ENCODE peak calls at places on chromosomes 12 and 14, in seven cellular contexts. F is heart left ventricle; K is A549; L is osteocyte; A is stimulated activated CD4-positive, alpha-beta T cell treated with anti-CD3 and anti-CD28 coated beads, Interleukin-15, amount 100 ng/mL, for 24 hours; C is HuH-7; I is stomach. E is an unnamed sample.

GRCh38 chr12:54561164-54561563 is 11.8 kb downstream of the PDE1B start:
- DNase-seq in F (peak), K (no peak), L (no peak), A (peak), C (no peak), I (no peak), E (no peak)

GRCh38 chr14:90288646-90289355 is 32.4 kb downstream of the PSMC1 start:
- DNase-seq in F (no peak), K (no peak), L (no peak), A (no peak), C (no peak), I (no peak), E (no peak)

GRCh38 chr14:67964391-67964812 is 144.8 kb downstream of the RAD51B start:
- DNase-seq in F (no peak), K (no peak), L (no peak), A (no peak), C (peak), I (no peak), E (peak)

GRCh38 chr12:62683724-62684501 is 217.3 kb downstream of the MON2 start:
- DNase-seq in F (peak), K (no peak), L (no peak), A (no peak), C (no peak), I (no peak), E (no peak)

GRCh38 chr12:88052686-88053085 is 23.5 kb upstream of the C12orf50 start:
- DNase-seq in F (no peak), K (no peak), L (no peak), A (no peak), C (no peak), I (no peak), E (peak)

GRCh38 chr12:108510836-108511235 is 4.2 kb upstream of the FICD start:
- DNase-seq in F (no peak), K (no peak), L (no peak), A (no peak), C (no peak), I (no peak), E (no peak)

GRCh38 chr12:56338643-56339422 is at the start of gene IL23A:
- DNase-seq in F (no peak), K (no peak), L (no peak), A (peak), C (no peak), I (no peak), E (peak)

GRCh38 chr14:89320381-89321000 is 96.5 kb downstream of the FOXN3 start:
- DNase-seq in F (no peak), K (no peak), L (no peak), A (no peak), C (no peak), I (no peak), E (no peak)

GRCh38 chr14:81991998-81992397 is 458.3 kb upstream of the SEL1L start:
- DNase-seq in F (no peak), K (no peak), L (no peak), A (no peak), C (no peak), I (no peak), E (no peak)

GRCh38 chr12:104710940-104711725 is 247.0 kb downstream of the SLC41A2 start:
- DNase-seq in F (no peak), K (no peak), L (no peak), A (no peak), C (no peak), I (no peak), E (no peak)

GRCh38 chr14:49212721-49213120 is 373.5 kb downstream of the RPS29 start:
- DNase-seq in F (no peak), K (no peak), L (no peak), A (no peak), C (no peak), I (no peak), E (no peak)

GRCh38 chr14:105881021-105881930 is 354.9 kb downstream of the TMEM121 start:
- DNase-seq in F (peak), K (no peak), L (peak), A (no peak), C (no peak), I (peak), E (no peak)

GRCh38 chr12:47867496-47867941 is 37.3 kb downstream of the VDR start:
- DNase-seq in F (no peak), K (no peak), L (no peak), A (peak), C (no peak), I (no peak), E (no peak)

GRCh38 chr14:98169170-98169587 is 1102.8 kb downstream of the BCL11B start:
- DNase-seq in F (no peak), K (no peak), L (no peak), A (peak), C (no peak), I (no peak), E (no peak)

GRCh38 chr12:61654698-61655097 is 605.5 kb upstream of the USP15 start:
- DNase-seq in F (no peak), K (no peak), L (no peak), A (no peak), C (no peak), I (no peak), E (peak)

GRCh38 chr14:71478542-71478941 is 453.7 kb upstream of the RGS6 start:
- DNase-seq in F (no peak), K (no peak), L (no peak), A (no peak), C (no peak), I (no peak), E (no peak)

GRCh38 chr14:29805415-29806123 is 122.1 kb downstream of the PRKD1 start:
- DNase-seq in F (peak), K (no peak), L (no peak), A (no peak), C (no peak), I (peak), E (peak)

GRCh38 chr12:95838125-95838524 is 20.6 kb upstream of the SNRPF start:
- DNase-seq in F (no peak), K (no peak), L (no peak), A (no peak), C (no peak), I (peak), E (peak)

GRCh38 chr12:11633968-11634367 is 15.5 kb upstream of the ETV6 start:
- DNase-seq in F (no peak), K (no peak), L (no peak), A (no peak), C (no peak), I (no peak), E (peak)

GRCh38 chr12:110590806-110591326 is 7.7 kb upstream of the PPTC7 start:
- DNase-seq in F (no peak), K (no peak), L (no peak), A (no peak), C (no peak), I (no peak), E (no peak)

GRCh38 chr14:37051153-37051552 is 121.3 kb downstream of the SLC25A21 start:
- DNase-seq in F (no peak), K (no peak), L (no peak), A (no peak), C (no peak), I (no peak), E (no peak)

GRCh38 chr14:100283984-100284881 is 22.0 kb downstream of the SLC25A29 start:
- DNase-seq in F (no peak), K (no peak), L (no peak), A (no peak), C (no peak), I (peak), E (no peak)

GRCh38 chr12:94427520-94428381 is 31.9 kb downstream of the CEP83 start:
- DNase-seq in F (peak), K (no peak), L (no peak), A (peak), C (no peak), I (no peak), E (no peak)

GRCh38 chr12:25550186-25550585 is 2.9 kb downstream of the LMNTD1 start:
- DNase-seq in F (no peak), K (no peak), L (no peak), A (no peak), C (no peak), I (no peak), E (no peak)

GRCh38 chr14:61625171-61625570 is 70.1 kb upstream of the HIF1A start:
- DNase-seq in F (no peak), K (peak), L (no peak), A (no peak), C (no peak), I (no peak), E (peak)

GRCh38 chr12:54549774-54550451 is 512 bp downstream of the PDE1B start:
- DNase-seq in F (no peak), K (no peak), L (no peak), A (peak), C (no peak), I (no peak), E (no peak)

GRCh38 chr14:82387699-82388098 is 854.0 kb upstream of the SEL1L start:
- DNase-seq in F (no peak), K (no peak), L (no peak), A (no peak), C (no peak), I (peak), E (no peak)

GRCh38 chr14:77763978-77764377 is 3.0 kb upstream of the SNW1 start:
- DNase-seq in F (no peak), K (no peak), L (no peak), A (no peak), C (no peak), I (no peak), E (no peak)

GRCh38 chr14:103542545-103543088 is 13.6 kb downstream of the TRMT61A start:
- DNase-seq in F (no peak), K (no peak), L (no peak), A (no peak), C (no peak), I (peak), E (peak)

GRCh38 chr12:115998119-115998633 is 279.3 kb downstream of the MED13L start:
- DNase-seq in F (no peak), K (peak), L (no peak), A (no peak), C (peak), I (no peak), E (peak)

GRCh38 chr12:1332327-1332726 is 262.1 kb downstream of the FBXL14 start:
- DNase-seq in F (no peak), K (no peak), L (no peak), A (no peak), C (peak), I (peak), E (peak)

GRCh38 chr12:83474369-83474768 is 787.7 kb downstream of the TMTC2 start:
- DNase-seq in F (no peak), K (no peak), L (no peak), A (no peak), C (no peak), I (no peak), E (no peak)

GRCh38 chr12:132175496-132176357 is 31.5 kb downstream of the NOC4L start:
- DNase-seq in F (no peak), K (no peak), L (no peak), A (no peak), C (no peak), I (peak), E (no peak)

GRCh38 chr14:64732536-64733120 is 28.4 kb downstream of the PLEKHG3 start:
- DNase-seq in F (no peak), K (no peak), L (no peak), A (no peak), C (no peak), I (no peak), E (no peak)

GRCh38 chr12:92784795-92785562 is 82.2 kb downstream of the PLEKHG7 start:
- DNase-seq in F (no peak), K (peak), L (no peak), A (peak), C (peak), I (no peak), E (peak)